ENCODE peak calls at places on chromosomes 5 and 9, in seven cellular contexts. One of them, this sample, is unnamed.

GRCh38 chr5:138632900-138633489 is 57.8 kb upstream of the HSPA9 start:
- DNase-seq in endothelial cell of umbilical vein: peak
- DNase-seq in iPS-NIHi11: peak
- DNase-seq in iris pigment epithelial cell: peak
- DNase-seq in iPS DF 6.9: peak
- DNase-seq in keratinocyte: no peak
- DNase-seq in activated T-helper 9 cell treated with anti-CD3 and anti-CD28 coated beads, Interleukin-2, amount 50 U/mL, for 16 hours: no peak
- DNase-seq in this sample: peak

GRCh38 chr9:2241461-2241874 is 226.3 kb downstream of the SMARCA2 start:
- DNase-seq in endothelial cell of umbilical vein: peak
- DNase-seq in iPS-NIHi11: peak
- DNase-seq in iris pigment epithelial cell: peak
- DNase-seq in iPS DF 6.9: peak
- DNase-seq in keratinocyte: peak
- DNase-seq in activated T-helper 9 cell treated with anti-CD3 and anti-CD28 coated beads, Interleukin-2, amount 50 U/mL, for 16 hours: no peak
- DNase-seq in this sample: peak

GRCh38 chr9:76162109-76162730 is 232.0 kb downstream of the RFK start:
- DNase-seq in endothelial cell of umbilical vein: no peak
- DNase-seq in iPS-NIHi11: no peak
- DNase-seq in iris pigment epithelial cell: peak
- DNase-seq in iPS DF 6.9: no peak
- DNase-seq in keratinocyte: no peak
- DNase-seq in activated T-helper 9 cell treated with anti-CD3 and anti-CD28 coated beads, Interleukin-2, amount 50 U/mL, for 16 hours: no peak
- DNase-seq in this sample: no peak

GRCh38 chr9:115456515-115456914 is 338.6 kb upstream of the TNC start:
- DNase-seq in endothelial cell of umbilical vein: no peak
- DNase-seq in iPS-NIHi11: no peak
- DNase-seq in iris pigment epithelial cell: no peak
- DNase-seq in iPS DF 6.9: no peak
- DNase-seq in keratinocyte: no peak
- DNase-seq in activated T-helper 9 cell treated with anti-CD3 and anti-CD28 coated beads, Interleukin-2, amount 50 U/mL, for 16 hours: no peak
- DNase-seq in this sample: no peak

GRCh38 chr5:81718300-81718699 is 32.6 kb downstream of the SSBP2 start:
- DNase-seq in endothelial cell of umbilical vein: peak
- DNase-seq in iPS-NIHi11: no peak
- DNase-seq in iris pigment epithelial cell: no peak
- DNase-seq in iPS DF 6.9: no peak
- DNase-seq in keratinocyte: no peak
- DNase-seq in activated T-helper 9 cell treated with anti-CD3 and anti-CD28 coated beads, Interleukin-2, amount 50 U/mL, for 16 hours: no peak
- DNase-seq in this sample: peak

GRCh38 chr9:73684601-73685000 is 532.9 kb downstream of the ANXA1 start:
- DNase-seq in endothelial cell of umbilical vein: no peak
- DNase-seq in iPS-NIHi11: no peak
- DNase-seq in iris pigment epithelial cell: peak
- DNase-seq in iPS DF 6.9: no peak
- DNase-seq in keratinocyte: peak
- DNase-seq in activated T-helper 9 cell treated with anti-CD3 and anti-CD28 coated beads, Interleukin-2, amount 50 U/mL, for 16 hours: no peak
- DNase-seq in this sample: no peak

GRCh38 chr5:100110497-100110896 is 424.7 kb upstream of the FAM174A start:
- DNase-seq in endothelial cell of umbilical vein: no peak
- DNase-seq in iPS-NIHi11: no peak
- DNase-seq in iris pigment epithelial cell: no peak
- DNase-seq in iPS DF 6.9: no peak
- DNase-seq in keratinocyte: no peak
- DNase-seq in activated T-helper 9 cell treated with anti-CD3 and anti-CD28 coated beads, Interleukin-2, amount 50 U/mL, for 16 hours: no peak
- DNase-seq in this sample: no peak

GRCh38 chr9:106920701-106921283 is 57.8 kb downstream of the ZNF462 start:
- DNase-seq in endothelial cell of umbilical vein: peak
- DNase-seq in iPS-NIHi11: peak
- DNase-seq in iris pigment epithelial cell: peak
- DNase-seq in iPS DF 6.9: no peak
- DNase-seq in keratinocyte: no peak
- DNase-seq in activated T-helper 9 cell treated with anti-CD3 and anti-CD28 coated beads, Interleukin-2, amount 50 U/mL, for 16 hours: no peak
- DNase-seq in this sample: no peak

GRCh38 chr5:173572431-173573125 is 43.9 kb downstream of the BOD1 start:
- DNase-seq in endothelial cell of umbilical vein: no peak
- DNase-seq in iPS-NIHi11: no peak
- DNase-seq in iris pigment epithelial cell: no peak
- DNase-seq in iPS DF 6.9: no peak
- DNase-seq in keratinocyte: no peak
- DNase-seq in activated T-helper 9 cell treated with anti-CD3 and anti-CD28 coated beads, Interleukin-2, amount 50 U/mL, for 16 hours: no peak
- DNase-seq in this sample: no peak

GRCh38 chr5:5266296-5266695 is 126.2 kb downstream of the ADAMTS16 start:
- DNase-seq in endothelial cell of umbilical vein: no peak
- DNase-seq in iPS-NIHi11: no peak
- DNase-seq in iris pigment epithelial cell: no peak
- DNase-seq in iPS DF 6.9: no peak
- DNase-seq in keratinocyte: no peak
- DNase-seq in activated T-helper 9 cell treated with anti-CD3 and anti-CD28 coated beads, Interleukin-2, amount 50 U/mL, for 16 hours: no peak
- DNase-seq in this sample: no peak

GRCh38 chr9:113875917-113876805 is at the start of gene ZNF618:
- DNase-seq in endothelial cell of umbilical vein: peak
- DNase-seq in iPS-NIHi11: peak
- DNase-seq in iris pigment epithelial cell: peak
- DNase-seq in iPS DF 6.9: no peak
- DNase-seq in keratinocyte: no peak
- DNase-seq in activated T-helper 9 cell treated with anti-CD3 and anti-CD28 coated beads, Interleukin-2, amount 50 U/mL, for 16 hours: peak
- DNase-seq in this sample: no peak

GRCh38 chr5:151284392-151284967 is 19.1 kb downstream of the SLC36A3 start:
- DNase-seq in endothelial cell of umbilical vein: no peak
- DNase-seq in iPS-NIHi11: peak
- DNase-seq in iris pigment epithelial cell: no peak
- DNase-seq in iPS DF 6.9: peak
- DNase-seq in keratinocyte: no peak
- DNase-seq in activated T-helper 9 cell treated with anti-CD3 and anti-CD28 coated beads, Interleukin-2, amount 50 U/mL, for 16 hours: no peak
- DNase-seq in this sample: no peak